ENCODE peak calls at places on chromosomes 3 and 15, in five cellular contexts. One of them, this sample, is unnamed. For H3K4me1, the result is how much of the 10 kb centered on the place peaks cover.

GRCh38 chr15:82951472-82952155 is 906 bp downstream of the HOMER2 start:
- DNase-seq in ovary: no peak
- DNase-seq in tibial nerve: no peak
- DNase-seq in transverse colon: no peak
- DNase-seq in SK-N-SH: peak
- DNase-seq in this sample: no peak

GRCh38 chr15:22866066-22866465 is 27.6 kb downstream of the NIPA2 start:
- DNase-seq in ovary: no peak
- DNase-seq in tibial nerve: no peak
- DNase-seq in transverse colon: no peak
- DNase-seq in SK-N-SH: no peak
- DNase-seq in this sample: no peak

GRCh38 chr3:43152649-43153048 is 46.8 kb upstream of the POMGNT2 start:
- DNase-seq in ovary: no peak
- DNase-seq in tibial nerve: no peak
- DNase-seq in transverse colon: no peak
- DNase-seq in SK-N-SH: peak
- DNase-seq in this sample: no peak

GRCh38 chr3:122324871-122325323 is at the start of gene CSTA:
- DNase-seq in ovary: no peak
- DNase-seq in tibial nerve: no peak
- DNase-seq in transverse colon: no peak
- DNase-seq in SK-N-SH: no peak
- DNase-seq in this sample: no peak

GRCh38 chr3:102225407-102226132 is 209.2 kb upstream of the ZPLD1 start:
- DNase-seq in ovary: no peak
- DNase-seq in tibial nerve: no peak
- DNase-seq in transverse colon: no peak
- DNase-seq in SK-N-SH: peak
- DNase-seq in this sample: no peak

GRCh38 chr3:143109861-143110260 is 9.7 kb upstream of the CHST2 start:
- DNase-seq in ovary: no peak
- DNase-seq in tibial nerve: no peak
- DNase-seq in transverse colon: no peak
- DNase-seq in SK-N-SH: no peak
- DNase-seq in this sample: no peak

GRCh38 chr15:50542051-50542450 is 4.4 kb downstream of the USP50 start:
- DNase-seq in ovary: no peak
- DNase-seq in tibial nerve: no peak
- DNase-seq in transverse colon: no peak
- DNase-seq in SK-N-SH: no peak
- DNase-seq in this sample: no peak

GRCh38 chr15:81000144-81000625 is 538 bp upstream of the TLNRD1 start:
- DNase-seq in ovary: no peak
- DNase-seq in tibial nerve: no peak
- DNase-seq in transverse colon: no peak
- DNase-seq in SK-N-SH: no peak
- DNase-seq in this sample: no peak

GRCh38 chr15:45732544-45733130 is 97.8 kb downstream of the SQOR start:
- DNase-seq in ovary: no peak
- DNase-seq in tibial nerve: no peak
- DNase-seq in transverse colon: peak
- DNase-seq in SK-N-SH: peak
- DNase-seq in this sample: no peak

GRCh38 chr3:152779649-152780048 is 55.3 kb upstream of the P2RY1 start:
- DNase-seq in ovary: no peak
- DNase-seq in tibial nerve: no peak
- DNase-seq in transverse colon: no peak
- DNase-seq in SK-N-SH: no peak
- DNase-seq in this sample: no peak

GRCh38 chr15:99409560-99409959 is 156.2 kb upstream of the MEF2A start:
- DNase-seq in ovary: no peak
- DNase-seq in tibial nerve: no peak
- DNase-seq in transverse colon: no peak
- DNase-seq in SK-N-SH: no peak
- DNase-seq in this sample: no peak

GRCh38 chr15:69338535-69339213 is 40.0 kb downstream of the PAQR5 start:
- DNase-seq in ovary: no peak
- DNase-seq in tibial nerve: no peak
- DNase-seq in transverse colon: no peak
- DNase-seq in SK-N-SH: no peak
- DNase-seq in this sample: no peak

GRCh38 chr3:106827515-106828213 is 549.6 kb upstream of the CCDC54 start:
- DNase-seq in ovary: no peak
- DNase-seq in tibial nerve: no peak
- DNase-seq in transverse colon: no peak
- DNase-seq in SK-N-SH: no peak
- DNase-seq in this sample: no peak

GRCh38 chr3:32154180-32154579 is 47.8 kb downstream of the GPD1L start:
- DNase-seq in ovary: no peak
- DNase-seq in tibial nerve: no peak
- DNase-seq in transverse colon: no peak
- DNase-seq in SK-N-SH: no peak
- DNase-seq in this sample: no peak

GRCh38 chr15:51085764-51086163 is 8.9 kb downstream of the TNFAIP8L3 start:
- DNase-seq in ovary: no peak
- DNase-seq in tibial nerve: no peak
- DNase-seq in transverse colon: no peak
- DNase-seq in SK-N-SH: no peak
- DNase-seq in this sample: no peak

GRCh38 chr3:70990723-70991122 is 592.8 kb downstream of the FOXP1 start:
- DNase-seq in ovary: no peak
- DNase-seq in tibial nerve: no peak
- DNase-seq in transverse colon: no peak
- DNase-seq in SK-N-SH: no peak
- DNase-seq in this sample: no peak

GRCh38 chr3:190401943-190402342 is 14.0 kb downstream of the CLDN16 start:
- DNase-seq in ovary: no peak
- DNase-seq in tibial nerve: no peak
- DNase-seq in transverse colon: no peak
- DNase-seq in SK-N-SH: no peak
- DNase-seq in this sample: no peak

GRCh38 chr3:94413721-94414106 is 350.9 kb downstream of the NSUN3 start:
- DNase-seq in ovary: no peak
- DNase-seq in tibial nerve: no peak
- DNase-seq in transverse colon: no peak
- DNase-seq in SK-N-SH: no peak
- DNase-seq in this sample: no peak

GRCh38 chr3:188264231-188265213 is 110.6 kb downstream of the LPP start:
- DNase-seq in ovary: peak
- DNase-seq in tibial nerve: peak
- DNase-seq in transverse colon: no peak
- DNase-seq in SK-N-SH: no peak
- DNase-seq in this sample: no peak

GRCh38 chr3:183159319-183159718 is 3.2 kb downstream of the LAMP3 start:
- DNase-seq in ovary: no peak
- DNase-seq in tibial nerve: no peak
- DNase-seq in transverse colon: no peak
- DNase-seq in SK-N-SH: no peak
- DNase-seq in this sample: no peak

GRCh38 chr3:131004603-131005002 is 22.0 kb downstream of the ASTE1 start:
- DNase-seq in ovary: no peak
- DNase-seq in tibial nerve: no peak
- DNase-seq in transverse colon: no peak
- DNase-seq in SK-N-SH: no peak
- DNase-seq in this sample: no peak

GRCh38 chr15:95121191-95121590 is 889.8 kb downstream of the MCTP2 start:
- DNase-seq in ovary: no peak
- DNase-seq in tibial nerve: no peak
- DNase-seq in transverse colon: no peak
- DNase-seq in SK-N-SH: no peak
- DNase-seq in this sample: no peak

GRCh38 chr3:181534881-181535280 is 176.8 kb upstream of the SOX2 start:
- DNase-seq in ovary: no peak
- DNase-seq in tibial nerve: no peak
- DNase-seq in transverse colon: no peak
- DNase-seq in SK-N-SH: peak
- DNase-seq in this sample: no peak

GRCh38 chr3:184322731-184323487 is 8.5 kb downstream of the EIF4G1 start:
- DNase-seq in ovary: no peak
- DNase-seq in tibial nerve: no peak
- DNase-seq in transverse colon: no peak
- DNase-seq in SK-N-SH: peak
- DNase-seq in this sample: no peak
- TF ChIP-seq EP300 in ovary: no peak
- TF ChIP-seq EP300 in tibial nerve: peak
- TF ChIP-seq EP300 in transverse colon: no peak
- TF ChIP-seq EP300 in SK-N-SH: no peak
- TF ChIP-seq EP300 in this sample: no peak

GRCh38 chr15:77621847-77622211 is 10.9 kb downstream of the LINGO1 start:
- DNase-seq in ovary: no peak
- DNase-seq in tibial nerve: no peak
- DNase-seq in transverse colon: peak
- DNase-seq in SK-N-SH: no peak
- DNase-seq in this sample: no peak
- H3K4me1 ChIP-seq in ovary: under half
- H3K4me1 ChIP-seq in tibial nerve: under half
- H3K4me1 ChIP-seq in transverse colon: under half
- H3K4me1 ChIP-seq in SK-N-SH: under half
- H3K4me1 ChIP-seq in this sample: under half

GRCh38 chr3:141498592-141499223 is 11.9 kb downstream of the RASA2 start:
- DNase-seq in ovary: no peak
- DNase-seq in tibial nerve: peak
- DNase-seq in transverse colon: peak
- DNase-seq in SK-N-SH: no peak
- DNase-seq in this sample: no peak
- TF ChIP-seq EP300 in ovary: no peak
- TF ChIP-seq EP300 in tibial nerve: peak
- TF ChIP-seq EP300 in transverse colon: no peak
- TF ChIP-seq EP300 in SK-N-SH: no peak
- TF ChIP-seq EP300 in this sample: no peak

GRCh38 chr3:194312186-194312742 is 38.9 kb downstream of the CPN2 start:
- DNase-seq in ovary: peak
- DNase-seq in tibial nerve: no peak
- DNase-seq in transverse colon: peak
- DNase-seq in SK-N-SH: no peak
- DNase-seq in this sample: peak
- H3K4me1 ChIP-seq in ovary: under half
- H3K4me1 ChIP-seq in tibial nerve: under half
- H3K4me1 ChIP-seq in transverse colon: under half
- H3K4me1 ChIP-seq in SK-N-SH: under half
- H3K4me1 ChIP-seq in this sample: half or more

DNA sequence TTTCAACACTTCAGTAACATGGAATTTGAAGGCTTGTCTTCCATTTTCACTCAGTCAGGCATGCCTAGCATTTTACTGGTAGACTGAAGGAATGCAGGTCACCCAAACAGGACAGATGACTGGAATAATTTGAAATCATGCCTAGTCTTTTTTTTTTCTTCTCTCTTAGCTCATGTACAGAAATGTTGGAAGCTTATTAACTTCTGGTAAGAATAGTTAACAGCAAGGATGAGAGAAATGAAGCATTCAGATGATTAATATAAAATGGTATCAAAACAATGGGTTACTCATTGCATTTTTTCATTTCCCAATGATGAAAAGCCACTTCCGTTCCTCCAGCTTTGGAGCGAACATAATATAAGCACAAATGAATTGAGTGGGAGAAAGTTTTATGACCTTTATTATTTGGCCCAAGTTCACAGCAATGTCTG is 431.5 kb upstream of the RASGRP1 start:
- DNase-seq in ovary: no peak
- DNase-seq in tibial nerve: no peak
- DNase-seq in transverse colon: no peak
- DNase-seq in SK-N-SH: no peak
- DNase-seq in this sample: no peak
- TF ChIP-seq EP300 in ovary: no peak
- TF ChIP-seq EP300 in tibial nerve: no peak
- TF ChIP-seq EP300 in transverse colon: no peak
- TF ChIP-seq EP300 in SK-N-SH: no peak
- TF ChIP-seq EP300 in this sample: no peak

GRCh38 chr3:158103956-158104338 is 2.3 kb downstream of the SHOX2 start:
- DNase-seq in ovary: no peak
- DNase-seq in tibial nerve: no peak
- DNase-seq in transverse colon: no peak
- DNase-seq in SK-N-SH: no peak
- DNase-seq in this sample: no peak
- H3K4me1 ChIP-seq in ovary: under half
- H3K4me1 ChIP-seq in tibial nerve: under half
- H3K4me1 ChIP-seq in transverse colon: under half
- H3K4me1 ChIP-seq in SK-N-SH: under half
- H3K4me1 ChIP-seq in this sample: under half